ENCODE peak calls at places on chromosomes 3 and 15, in six cellular contexts. One of them, this sample, is unnamed.

GRCh38 chr15:99076555-99077308 is 28.1 kb upstream of the SYNM start:
- DNase-seq in stimulated activated CD4-positive, alpha-beta T cell treated with anti-CD3 and anti-CD28 coated beads, TNF-alpha, amount 100 ng/mL, for 1 hour: no peak
- DNase-seq in bronchial epithelial cell: peak
- DNase-seq in activated CD8-positive, alpha-beta memory T cell treated with anti-CD3 and anti-CD28 coated beads, Interleukin-2, amount 50 U/mL, for 48 hours: peak
- DNase-seq in adipocyte: peak
- DNase-seq in ovary: peak
- DNase-seq in this sample: no peak

GRCh38 chr15:89937365-89938355 is 24.9 kb upstream of the ARPIN start:
- DNase-seq in activated CD8-positive, alpha-beta memory T cell treated with anti-CD3 and anti-CD28 coated beads, Interleukin-2, amount 50 U/mL, for 48 hours: no peak
- DNase-seq in ovary: no peak
- DNase-seq in bronchial epithelial cell: peak
- DNase-seq in stimulated activated CD4-positive, alpha-beta T cell treated with anti-CD3 and anti-CD28 coated beads, TNF-alpha, amount 100 ng/mL, for 1 hour: no peak
- DNase-seq in adipocyte: no peak
- DNase-seq in this sample: no peak

GRCh38 chr3:132008841-132009638 is 25.8 kb downstream of the CPNE4 start:
- DNase-seq in adipocyte: no peak
- DNase-seq in ovary: no peak
- DNase-seq in bronchial epithelial cell: no peak
- DNase-seq in stimulated activated CD4-positive, alpha-beta T cell treated with anti-CD3 and anti-CD28 coated beads, TNF-alpha, amount 100 ng/mL, for 1 hour: no peak
- DNase-seq in activated CD8-positive, alpha-beta memory T cell treated with anti-CD3 and anti-CD28 coated beads, Interleukin-2, amount 50 U/mL, for 48 hours: no peak
- DNase-seq in this sample: no peak

GRCh38 chr3:159855599-159856495 is 132.8 kb upstream of the IL12A start:
- DNase-seq in ovary: no peak
- DNase-seq in adipocyte: peak
- DNase-seq in stimulated activated CD4-positive, alpha-beta T cell treated with anti-CD3 and anti-CD28 coated beads, TNF-alpha, amount 100 ng/mL, for 1 hour: no peak
- DNase-seq in bronchial epithelial cell: no peak
- DNase-seq in activated CD8-positive, alpha-beta memory T cell treated with anti-CD3 and anti-CD28 coated beads, Interleukin-2, amount 50 U/mL, for 48 hours: no peak
- DNase-seq in this sample: no peak

GRCh38 chr15:70417536-70417935 is 319.8 kb upstream of the TLE3 start:
- DNase-seq in bronchial epithelial cell: no peak
- DNase-seq in stimulated activated CD4-positive, alpha-beta T cell treated with anti-CD3 and anti-CD28 coated beads, TNF-alpha, amount 100 ng/mL, for 1 hour: no peak
- DNase-seq in activated CD8-positive, alpha-beta memory T cell treated with anti-CD3 and anti-CD28 coated beads, Interleukin-2, amount 50 U/mL, for 48 hours: no peak
- DNase-seq in adipocyte: no peak
- DNase-seq in ovary: no peak
- DNase-seq in this sample: no peak

GRCh38 chr3:30502051-30502741 is 104.2 kb upstream of the TGFBR2 start:
- DNase-seq in bronchial epithelial cell: peak
- DNase-seq in activated CD8-positive, alpha-beta memory T cell treated with anti-CD3 and anti-CD28 coated beads, Interleukin-2, amount 50 U/mL, for 48 hours: no peak
- DNase-seq in adipocyte: no peak
- DNase-seq in stimulated activated CD4-positive, alpha-beta T cell treated with anti-CD3 and anti-CD28 coated beads, TNF-alpha, amount 100 ng/mL, for 1 hour: no peak
- DNase-seq in ovary: no peak
- DNase-seq in this sample: no peak

GRCh38 chr15:36331531-36332275 is 247.7 kb upstream of the CDIN1 start:
- DNase-seq in activated CD8-positive, alpha-beta memory T cell treated with anti-CD3 and anti-CD28 coated beads, Interleukin-2, amount 50 U/mL, for 48 hours: no peak
- DNase-seq in ovary: no peak
- DNase-seq in bronchial epithelial cell: no peak
- DNase-seq in adipocyte: peak
- DNase-seq in stimulated activated CD4-positive, alpha-beta T cell treated with anti-CD3 and anti-CD28 coated beads, TNF-alpha, amount 100 ng/mL, for 1 hour: no peak
- DNase-seq in this sample: no peak

GRCh38 chr3:12954891-12955650 is 113.7 kb upstream of the RPL32 start:
- DNase-seq in ovary: peak
- DNase-seq in adipocyte: peak
- DNase-seq in bronchial epithelial cell: peak
- DNase-seq in stimulated activated CD4-positive, alpha-beta T cell treated with anti-CD3 and anti-CD28 coated beads, TNF-alpha, amount 100 ng/mL, for 1 hour: no peak
- DNase-seq in activated CD8-positive, alpha-beta memory T cell treated with anti-CD3 and anti-CD28 coated beads, Interleukin-2, amount 50 U/mL, for 48 hours: peak
- DNase-seq in this sample: no peak

GRCh38 chr3:172771672-172772071 is 21.1 kb downstream of the ECT2 start:
- DNase-seq in adipocyte: no peak
- DNase-seq in bronchial epithelial cell: no peak
- DNase-seq in ovary: no peak
- DNase-seq in activated CD8-positive, alpha-beta memory T cell treated with anti-CD3 and anti-CD28 coated beads, Interleukin-2, amount 50 U/mL, for 48 hours: no peak
- DNase-seq in stimulated activated CD4-positive, alpha-beta T cell treated with anti-CD3 and anti-CD28 coated beads, TNF-alpha, amount 100 ng/mL, for 1 hour: no peak
- DNase-seq in this sample: no peak

GRCh38 chr3:147191795-147192385 is 214.5 kb downstream of the ZIC4 start:
- DNase-seq in stimulated activated CD4-positive, alpha-beta T cell treated with anti-CD3 and anti-CD28 coated beads, TNF-alpha, amount 100 ng/mL, for 1 hour: no peak
- DNase-seq in ovary: no peak
- DNase-seq in bronchial epithelial cell: peak
- DNase-seq in adipocyte: peak
- DNase-seq in activated CD8-positive, alpha-beta memory T cell treated with anti-CD3 and anti-CD28 coated beads, Interleukin-2, amount 50 U/mL, for 48 hours: peak
- DNase-seq in this sample: no peak

GRCh38 chr15:77420610-77421369 is at the start of gene HMG20A:
- DNase-seq in stimulated activated CD4-positive, alpha-beta T cell treated with anti-CD3 and anti-CD28 coated beads, TNF-alpha, amount 100 ng/mL, for 1 hour: no peak
- DNase-seq in adipocyte: peak
- DNase-seq in bronchial epithelial cell: peak
- DNase-seq in activated CD8-positive, alpha-beta memory T cell treated with anti-CD3 and anti-CD28 coated beads, Interleukin-2, amount 50 U/mL, for 48 hours: peak
- DNase-seq in ovary: peak
- DNase-seq in this sample: peak

GRCh38 chr3:45180051-45180450 is 33.9 kb upstream of the CDCP1 start:
- DNase-seq in stimulated activated CD4-positive, alpha-beta T cell treated with anti-CD3 and anti-CD28 coated beads, TNF-alpha, amount 100 ng/mL, for 1 hour: no peak
- DNase-seq in activated CD8-positive, alpha-beta memory T cell treated with anti-CD3 and anti-CD28 coated beads, Interleukin-2, amount 50 U/mL, for 48 hours: no peak
- DNase-seq in adipocyte: peak
- DNase-seq in bronchial epithelial cell: peak
- DNase-seq in ovary: no peak
- DNase-seq in this sample: no peak

GRCh38 chr3:177968891-177969290 is 567.3 kb upstream of the KCNMB2 start:
- DNase-seq in ovary: no peak
- DNase-seq in bronchial epithelial cell: peak
- DNase-seq in activated CD8-positive, alpha-beta memory T cell treated with anti-CD3 and anti-CD28 coated beads, Interleukin-2, amount 50 U/mL, for 48 hours: no peak
- DNase-seq in adipocyte: no peak
- DNase-seq in stimulated activated CD4-positive, alpha-beta T cell treated with anti-CD3 and anti-CD28 coated beads, TNF-alpha, amount 100 ng/mL, for 1 hour: no peak
- DNase-seq in this sample: no peak

GRCh38 chr3:8497582-8497981 is 4.0 kb upstream of the LMCD1 start:
- DNase-seq in bronchial epithelial cell: peak
- DNase-seq in adipocyte: no peak
- DNase-seq in stimulated activated CD4-positive, alpha-beta T cell treated with anti-CD3 and anti-CD28 coated beads, TNF-alpha, amount 100 ng/mL, for 1 hour: no peak
- DNase-seq in ovary: no peak
- DNase-seq in activated CD8-positive, alpha-beta memory T cell treated with anti-CD3 and anti-CD28 coated beads, Interleukin-2, amount 50 U/mL, for 48 hours: no peak
- DNase-seq in this sample: no peak

GRCh38 chr3:178059124-178059523 is 477.1 kb upstream of the KCNMB2 start:
- DNase-seq in stimulated activated CD4-positive, alpha-beta T cell treated with anti-CD3 and anti-CD28 coated beads, TNF-alpha, amount 100 ng/mL, for 1 hour: no peak
- DNase-seq in ovary: no peak
- DNase-seq in adipocyte: peak
- DNase-seq in activated CD8-positive, alpha-beta memory T cell treated with anti-CD3 and anti-CD28 coated beads, Interleukin-2, amount 50 U/mL, for 48 hours: no peak
- DNase-seq in bronchial epithelial cell: no peak
- DNase-seq in this sample: no peak

GRCh38 chr3:64174328-64174727 is 50.9 kb downstream of the PRICKLE2 start:
- DNase-seq in ovary: no peak
- DNase-seq in bronchial epithelial cell: peak
- DNase-seq in activated CD8-positive, alpha-beta memory T cell treated with anti-CD3 and anti-CD28 coated beads, Interleukin-2, amount 50 U/mL, for 48 hours: no peak
- DNase-seq in stimulated activated CD4-positive, alpha-beta T cell treated with anti-CD3 and anti-CD28 coated beads, TNF-alpha, amount 100 ng/mL, for 1 hour: no peak
- DNase-seq in adipocyte: no peak
- DNase-seq in this sample: no peak

GRCh38 chr15:34047893-34048775 is 9.1 kb upstream of the AVEN start:
- DNase-seq in bronchial epithelial cell: no peak
- DNase-seq in stimulated activated CD4-positive, alpha-beta T cell treated with anti-CD3 and anti-CD28 coated beads, TNF-alpha, amount 100 ng/mL, for 1 hour: no peak
- DNase-seq in ovary: no peak
- DNase-seq in activated CD8-positive, alpha-beta memory T cell treated with anti-CD3 and anti-CD28 coated beads, Interleukin-2, amount 50 U/mL, for 48 hours: no peak
- DNase-seq in adipocyte: no peak
- DNase-seq in this sample: no peak

GRCh38 chr15:59751552-59752413 is 62.7 kb upstream of the BNIP2 start:
- DNase-seq in bronchial epithelial cell: peak
- DNase-seq in stimulated activated CD4-positive, alpha-beta T cell treated with anti-CD3 and anti-CD28 coated beads, TNF-alpha, amount 100 ng/mL, for 1 hour: no peak
- DNase-seq in activated CD8-positive, alpha-beta memory T cell treated with anti-CD3 and anti-CD28 coated beads, Interleukin-2, amount 50 U/mL, for 48 hours: no peak
- DNase-seq in adipocyte: peak
- DNase-seq in ovary: no peak
- DNase-seq in this sample: no peak

GRCh38 chr15:52427804-52428203 is 100.9 kb downstream of the MYO5A start:
- DNase-seq in ovary: peak
- DNase-seq in stimulated activated CD4-positive, alpha-beta T cell treated with anti-CD3 and anti-CD28 coated beads, TNF-alpha, amount 100 ng/mL, for 1 hour: no peak
- DNase-seq in activated CD8-positive, alpha-beta memory T cell treated with anti-CD3 and anti-CD28 coated beads, Interleukin-2, amount 50 U/mL, for 48 hours: no peak
- DNase-seq in bronchial epithelial cell: peak
- DNase-seq in adipocyte: peak
- DNase-seq in this sample: no peak

GRCh38 chr15:59371458-59372351 is 966 bp downstream of the MYO1E start:
- DNase-seq in adipocyte: peak
- DNase-seq in stimulated activated CD4-positive, alpha-beta T cell treated with anti-CD3 and anti-CD28 coated beads, TNF-alpha, amount 100 ng/mL, for 1 hour: no peak
- DNase-seq in ovary: peak
- DNase-seq in bronchial epithelial cell: no peak
- DNase-seq in activated CD8-positive, alpha-beta memory T cell treated with anti-CD3 and anti-CD28 coated beads, Interleukin-2, amount 50 U/mL, for 48 hours: no peak
- DNase-seq in this sample: no peak

GRCh38 chr3:45178131-45179023 is 32.2 kb upstream of the CDCP1 start:
- DNase-seq in activated CD8-positive, alpha-beta memory T cell treated with anti-CD3 and anti-CD28 coated beads, Interleukin-2, amount 50 U/mL, for 48 hours: no peak
- DNase-seq in bronchial epithelial cell: peak
- DNase-seq in stimulated activated CD4-positive, alpha-beta T cell treated with anti-CD3 and anti-CD28 coated beads, TNF-alpha, amount 100 ng/mL, for 1 hour: no peak
- DNase-seq in ovary: no peak
- DNase-seq in adipocyte: peak
- DNase-seq in this sample: no peak

GRCh38 chr3:37660782-37661181 is 200.9 kb upstream of the CTDSPL start:
- DNase-seq in adipocyte: no peak
- DNase-seq in bronchial epithelial cell: peak
- DNase-seq in stimulated activated CD4-positive, alpha-beta T cell treated with anti-CD3 and anti-CD28 coated beads, TNF-alpha, amount 100 ng/mL, for 1 hour: no peak
- DNase-seq in activated CD8-positive, alpha-beta memory T cell treated with anti-CD3 and anti-CD28 coated beads, Interleukin-2, amount 50 U/mL, for 48 hours: no peak
- DNase-seq in ovary: no peak
- DNase-seq in this sample: no peak

This sample was measured in stimulated activated CD8-positive, alpha-beta memory T cell treated with anti-CD3 and anti-CD28 coated beads, Interleukin-2, amount 100 ng/mL, for 1 hour.